ENCODE peak calls at places on chromosomes 2 and 18, in six cellular contexts. D is OCI-LY7, L is stomach, N is prostate gland, F is psoas muscle, P is astrocyte. S is an unnamed sample.

GRCh38 chr2:219430633-219431615 is 3.7 kb upstream of the SPEG start:
- DNase-seq in D (peak; percentile 27), L (no peak), N (no peak), F (peak; percentile 80), P (peak; percentile 41), S (no peak)

GRCh38 chr2:190563109-190563508 is 28.6 kb upstream of the NEMP2 start:
- DNase-seq in D (no peak), L (no peak), N (no peak), F (no peak), P (no peak), S (no peak)

GRCh38 chr2:135798762-135799161 is 38.2 kb downstream of the LCT start:
- DNase-seq in D (peak; percentile 39), L (no peak), N (no peak), F (no peak), P (no peak), S (no peak)

GRCh38 chr18:74609535-74609934 is 11.9 kb downstream of the ZNF407 start:
- DNase-seq in D (no peak), L (no peak), N (no peak), F (no peak), P (peak; percentile 65), S (no peak)

GRCh38 chr18:48889115-48889941 is 61.4 kb downstream of the SMAD7 start:
- DNase-seq in D (no peak), L (peak; percentile 35), N (no peak), F (peak; percentile 41), P (no peak), S (no peak)

GRCh38 chr2:205758051-205758450 is 75.8 kb downstream of the NRP2 start:
- DNase-seq in D (no peak), L (no peak), N (no peak), F (no peak), P (peak; percentile 94), S (no peak)

GRCh38 chr2:45938649-45939511 is 287.4 kb downstream of the PRKCE start:
- DNase-seq in D (no peak), L (peak; percentile 78), N (peak; percentile 90), F (peak; percentile 73), P (peak; percentile 94), S (peak; percentile 79)

GRCh38 chr2:240934701-240935100 is 28.6 kb downstream of the CROCC2 start:
- DNase-seq in D (no peak), L (peak; percentile 18), N (no peak), F (no peak), P (no peak), S (no peak)

GRCh38 chr2:177525351-177525750 is 132.8 kb downstream of the AGPS start:
- DNase-seq in D (no peak), L (no peak), N (no peak), F (no peak), P (no peak), S (no peak)

GRCh38 chr2:64273524-64274398 is 129.5 kb upstream of the PELI1 start:
- DNase-seq in D (no peak), L (peak; percentile 33), N (peak; percentile 17), F (peak; percentile 41), P (peak; percentile 95), S (peak; percentile 50)

GRCh38 chr2:240814946-240815760 is 4.9 kb downstream of the KIF1A start:
- DNase-seq in D (no peak), L (peak; percentile 17), N (no peak), F (no peak), P (no peak), S (no peak)

GRCh38 chr18:48948112-48949050 is 2.4 kb downstream of the SMAD7 start:
- DNase-seq in D (peak; percentile 60), L (peak; percentile 77), N (peak; percentile 75), F (peak; percentile 43), P (peak; percentile 73), S (no peak)

GRCh38 chr18:11981383-11981632 is at the start of gene IMPA2:
- DNase-seq in D (no peak), L (no peak), N (no peak), F (no peak), P (no peak), S (no peak)
- H3K27ac ChIP-seq in D (peak within 1 kb of the TSS; percentile 70), L (peak within 1 kb of the TSS; percentile 97), N (peak within 1 kb of the TSS; percentile 95), F (peak within 1 kb of the TSS; percentile 96), P (peak within 1 kb of the TSS; percentile 66), S (peak within 1 kb of the TSS; percentile 99)

GRCh38 chr2:65373365-65373918 is 59.0 kb downstream of the SPRED2 start:
- DNase-seq in D (no peak), L (no peak), N (no peak), F (no peak), P (no peak), S (no peak)
- H3K4me1 ChIP-seq in D (peaks cover 85% of the 10 kb centered on the region), L (peaks cover 39% of the 10 kb centered on the region), N (peaks cover 6% of the 10 kb centered on the region), F (peaks cover 19% of the 10 kb centered on the region), P (peaks cover 25% of the 10 kb centered on the region), S (peaks cover 46% of the 10 kb centered on the region)

GRCh38 chr18:8786766-8787670 is 81.7 kb downstream of the MTCL1 start:
- DNase-seq in D (no peak), L (peak; percentile 10), N (no peak), F (no peak), P (no peak), S (no peak)
- H3K4me3 ChIP-seq in D (no peak overlapping the region), L (no peak overlapping the region), N (no peak overlapping the region), F (no peak overlapping the region), P (no peak overlapping the region), S (no peak overlapping the region)

DNA sequence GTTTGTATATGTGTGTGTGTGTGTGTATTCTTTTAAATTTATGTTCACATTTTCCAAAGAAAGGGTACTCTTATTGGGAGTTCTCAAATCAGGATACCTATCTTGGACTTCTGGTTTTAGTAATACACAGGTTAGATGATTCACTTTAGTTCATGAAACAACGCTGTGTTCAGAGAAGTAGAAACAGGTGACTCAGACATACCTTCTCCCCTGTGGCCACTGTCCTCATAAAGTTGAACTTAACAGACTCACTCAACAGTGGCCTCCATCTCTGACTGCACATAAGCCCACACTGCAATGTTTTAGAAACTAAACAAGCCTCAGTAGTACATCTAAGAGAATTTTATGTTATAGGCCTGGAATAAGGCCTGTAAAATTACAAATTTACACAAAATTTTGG is 566.6 kb upstream of the VRK2 start:
- DNase-seq in D (no peak), L (no peak), N (no peak), F (no peak), P (no peak), S (no peak)
- H3K27ac ChIP-seq in D (no peak overlapping the region), L (no peak overlapping the region), N (no peak overlapping the region), F (no peak overlapping the region), P (no peak overlapping the region), S (no peak overlapping the region)

DNA sequence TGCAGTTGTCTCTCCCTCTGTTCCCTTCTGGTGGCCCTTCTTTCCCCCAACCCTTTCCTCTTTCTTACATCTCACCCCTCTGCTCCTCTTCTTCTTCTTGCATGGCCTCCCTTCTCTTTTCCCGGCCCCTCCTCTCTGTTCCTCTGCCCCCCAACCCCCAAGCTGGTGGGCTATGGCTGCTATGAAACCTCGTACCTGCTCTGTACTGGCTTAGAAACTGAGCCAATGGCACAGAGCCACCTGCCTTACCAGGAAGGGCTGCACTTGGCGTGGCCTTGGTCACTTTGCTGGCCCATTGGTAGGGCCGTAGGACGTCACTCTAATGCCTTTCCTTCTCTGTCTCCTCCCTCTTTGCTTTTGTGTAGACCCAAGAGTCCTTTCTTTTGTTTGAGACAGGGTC is 78.9 kb downstream of the LRRFIP1 start:
- DNase-seq in D (no peak), L (no peak), N (no peak), F (no peak), P (no peak), S (no peak)
- H3K4me1 ChIP-seq in D (peaks cover 32% of the 10 kb centered on the region), L (peaks cover 66% of the 10 kb centered on the region), N (peaks cover 15% of the 10 kb centered on the region), F (peaks cover 81% of the 10 kb centered on the region), P (peaks cover 38% of the 10 kb centered on the region), S (peaks cover 45% of the 10 kb centered on the region)

S was measured in lung.